ENCODE peak calls at places on chromosome 15, in eight cellular contexts. C is osteocyte; B is mammary epithelial cell; M is right lobe of liver; U is colonic mucosa; N is sigmoid colon; G is GM20000; Q is CD4-positive, alpha-beta T cell. K is an unnamed sample.

GRCh38 chr15:36468746-36469145 is 110.7 kb upstream of the CDIN1 start:
- DNase-seq in B (peak; percentile 96), C (no peak), U (peak; percentile 23), N (no peak), Q (no peak), M (no peak), G (no peak), K (no peak)

GRCh38 chr15:44370830-44371229 is 56.6 kb upstream of the CTDSPL2 start:
- DNase-seq in Q (no peak), N (no peak), G (peak; percentile 34), C (no peak), B (no peak), M (no peak), U (no peak), K (peak; percentile 54)

GRCh38 chr15:36479200-36479896 is 100.1 kb upstream of the CDIN1 start:
- DNase-seq in Q (no peak), G (no peak), B (no peak), U (no peak), C (no peak), M (no peak), N (no peak), K (no peak)

GRCh38 chr15:100764778-100765457 is 114.7 kb upstream of the ALDH1A3 start:
- DNase-seq in G (peak; percentile 7), U (no peak), N (peak; percentile 54), M (peak; percentile 27), Q (no peak), B (no peak), C (peak; percentile 84), K (peak; percentile 25)

GRCh38 chr15:64653757-64654156 is 121.6 kb downstream of the RBPMS2 start:
- DNase-seq in C (no peak), Q (no peak), U (no peak), M (no peak), G (no peak), N (no peak), B (no peak), K (no peak)

GRCh38 chr15:39774688-39775267 is 7.9 kb downstream of the FSIP1 start:
- DNase-seq in G (no peak), C (no peak), B (no peak), U (no peak), M (no peak), Q (peak; percentile 31), N (no peak), K (no peak)

GRCh38 chr15:33126559-33127290 is 67.8 kb downstream of the FMN1 start:
- DNase-seq in G (no peak), N (peak; percentile 78), B (peak; percentile 83), C (peak; percentile 93), U (peak; percentile 90), Q (peak; percentile 55), M (peak; percentile 49), K (no peak)

GRCh38 chr15:31360843-31361763 is 34.5 kb downstream of the KLF13 start:
- DNase-seq in U (peak; percentile 77), Q (peak; percentile 83), B (no peak), M (peak; percentile 67), C (no peak), G (peak; percentile 72), N (no peak), K (peak; percentile 80)

GRCh38 chr15:55221090-55222011 is 24.6 kb upstream of the RSL24D1 start:
- DNase-seq in N (no peak), G (peak; percentile 55), U (no peak), B (peak; percentile 84), C (no peak), M (no peak), Q (no peak), K (peak; percentile 62)

GRCh38 chr15:68197661-68198437 is 7.3 kb downstream of the CALML4 start:
- DNase-seq in M (peak; percentile 42), Q (no peak), G (no peak), N (no peak), B (no peak), C (no peak), U (no peak), K (no peak)

GRCh38 chr15:68201153-68201878 is 3.8 kb downstream of the CALML4 start:
- DNase-seq in B (no peak), Q (no peak), U (no peak), G (no peak), M (peak; percentile 44), C (peak; percentile 70), N (no peak), K (no peak)

GRCh38 chr15:68199340-68199739 is 5.8 kb downstream of the CALML4 start:
- DNase-seq in G (no peak), N (no peak), U (no peak), B (no peak), Q (no peak), C (no peak), M (peak; percentile 44), K (no peak)

GRCh38 chr15:68201879-68202261 is 3.3 kb downstream of the CALML4 start:
- DNase-seq in M (no peak), G (no peak), U (no peak), N (no peak), Q (no peak), B (no peak), C (peak; percentile 3), K (no peak)

GRCh38 chr15:68200016-68200861 is 4.9 kb downstream of the CALML4 start:
- DNase-seq in M (peak; percentile 35), N (no peak), C (no peak), G (no peak), U (no peak), Q (no peak), B (no peak), K (no peak)
- TF ChIP-seq CTCF in M (no peak), N (no peak), C (no peak), G (no peak), U (no peak), Q (no peak), B (no peak), K (no peak)

DNA sequence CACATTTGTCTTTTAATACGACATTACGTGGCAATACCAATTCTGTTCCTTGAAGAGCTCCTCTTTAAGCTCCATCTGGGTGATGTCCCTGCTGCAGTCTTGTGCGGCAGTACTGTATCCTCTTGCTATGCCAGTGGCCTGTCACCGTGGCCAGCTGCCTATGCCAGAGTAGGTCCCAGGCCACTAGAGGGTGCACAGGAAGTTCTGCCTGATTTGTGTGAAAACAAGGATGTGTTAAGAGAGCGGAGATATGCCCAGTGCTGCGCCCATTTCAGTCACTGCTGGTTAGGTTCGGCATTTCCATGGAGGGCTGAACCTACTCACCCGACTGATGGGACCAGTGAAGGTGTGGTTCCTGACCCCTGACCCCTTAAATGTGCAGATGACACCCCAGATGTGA is 25.2 kb downstream of the NIPA1 start:
- DNase-seq in N (no peak), B (no peak), C (no peak), G (no peak), M (peak; percentile 51), U (peak; percentile 56), Q (no peak), K (no peak)
- TF ChIP-seq CTCF in N (no peak), B (peak; percentile 49), C (peak; percentile 50), G (no peak), M (peak; percentile 35), U (peak; percentile 32), Q (no peak), K (no peak)

GRCh38 chr15:40891810-40892448 is 2.3 kb upstream of the VPS18 start:
- DNase-seq in N (no peak), U (peak; percentile 76), B (peak; percentile 75), Q (no peak), G (no peak), C (no peak), M (no peak), K (peak; percentile 68)

GRCh38 chr15:40893019-40893723 is 1.1 kb upstream of the VPS18 start:
- DNase-seq in U (no peak), M (no peak), Q (no peak), C (no peak), N (no peak), B (peak; percentile 75), G (no peak), K (no peak)

GRCh38 chr15:40893733-40894688 is at the start of gene VPS18:
- DNase-seq in U (peak; percentile 99), G (peak; percentile 92), N (peak; percentile 99), Q (peak; percentile 98), B (peak; percentile 97), C (peak; percentile 99), M (peak; percentile 99), K (peak; percentile 96)

GRCh38 chr15:40894689-40895308 is 549 bp downstream of the VPS18 start:
- DNase-seq in G (peak; percentile 70), U (peak; percentile 65), B (peak; percentile 70), C (no peak), N (peak; percentile 78), Q (peak; percentile 41), M (no peak), K (peak; percentile 73)

DNA sequence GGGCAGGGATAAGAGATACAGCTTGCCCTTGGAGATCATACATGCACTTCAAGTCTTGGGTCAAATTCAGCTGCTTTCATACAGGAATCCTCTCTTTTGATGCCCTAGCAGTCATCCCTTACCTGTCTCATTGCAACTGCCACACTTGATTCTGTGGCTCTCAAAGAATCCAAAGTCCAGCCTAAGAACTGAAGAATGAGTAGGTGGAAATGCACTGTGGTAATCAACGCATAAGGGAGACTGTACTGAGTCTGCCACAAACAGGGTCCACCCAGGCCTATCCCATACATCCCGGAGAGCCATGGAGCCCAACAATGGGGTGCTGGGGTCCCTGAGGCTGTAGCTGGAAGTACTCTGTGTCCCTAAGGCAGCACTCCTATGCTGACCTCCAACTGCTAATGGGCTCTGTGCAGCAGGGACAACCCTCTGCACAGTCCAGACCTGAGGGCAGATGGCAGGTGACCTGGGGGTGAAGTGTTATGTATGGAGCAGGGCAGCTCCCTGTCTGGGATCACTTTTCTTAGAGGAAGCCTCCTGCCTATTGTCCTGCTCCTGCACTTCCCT is 1.7 kb upstream of the VPS18 start:
- DNase-seq in U (no peak), B (no peak), N (no peak), G (no peak), M (no peak), C (no peak), Q (no peak), K (no peak)
- TF ChIP-seq CTCF in U (no peak), B (no peak), N (no peak), G (no peak), M (no peak), C (no peak), Q (no peak), K (no peak)

DNA sequence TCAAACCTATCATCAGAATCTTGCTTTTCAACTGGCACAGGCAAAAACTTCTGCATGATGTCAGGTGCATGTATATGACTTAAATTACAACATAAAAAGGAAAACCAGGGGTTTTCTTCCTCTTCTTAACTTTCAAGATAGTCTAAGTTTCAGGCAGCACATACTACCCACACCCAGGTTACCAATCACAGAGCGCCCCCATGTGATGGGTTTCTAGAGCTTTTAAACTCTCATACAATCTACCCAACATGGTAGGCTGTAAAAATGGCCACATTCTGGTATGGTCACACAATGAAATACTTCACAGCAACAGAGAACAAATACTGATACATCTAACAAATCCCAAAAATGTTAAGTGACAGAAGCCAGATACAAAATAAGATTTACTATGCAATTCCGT is 7.4 kb downstream of the MESD start:
- DNase-seq in Q (no peak), G (peak; percentile 43), M (no peak), B (no peak), N (no peak), U (no peak), C (no peak), K (peak; percentile 59)
- TF ChIP-seq CTCF in Q (no peak), G (peak; percentile 40), M (no peak), B (peak; percentile 12), N (no peak), U (no peak), C (no peak), K (peak; percentile 38)

GRCh38 chr15:70210538-70210937 is 112.8 kb upstream of the TLE3 start:
- DNase-seq in C (no peak), U (no peak), N (no peak), G (no peak), B (no peak), M (peak; percentile 19), Q (no peak), K (no peak)
- TF ChIP-seq CTCF in C (no peak), U (no peak), N (no peak), G (no peak), B (peak; percentile 5), M (no peak), Q (no peak), K (peak; percentile 16)

GRCh38 chr15:78872972-78873795 is 494 bp downstream of the MORF4L1 start:
- DNase-seq in G (peak; percentile 86), M (peak; percentile 81), Q (peak; percentile 85), C (peak; percentile 95), N (peak; percentile 87), U (peak; percentile 84), B (peak; percentile 87), K (peak; percentile 88)
- TF ChIP-seq CTCF in G (peak; percentile 39), M (peak; percentile 10), Q (peak; percentile 64), C (peak; percentile 58), N (peak; percentile 5), U (no peak), B (no peak), K (peak; percentile 73)

K was measured in GM13976.